ENCODE peak calls at places on chromosomes 5 and 9, in six cellular contexts. S is astrocyte of the hippocampus; F is amniotic stem cell; U is NCI-H774; L is activated CD4-positive, alpha-beta T cell treated with anti-CD3 and anti-CD28 coated beads for 24 hours; K is EL. X is an unnamed sample.

GRCh38 chr5:149419532-149420485 is 40.7 kb upstream of the IL17B start:
- DNase-seq in L (no peak), U (no peak), S (no peak), K (no peak), F (no peak), X (no peak)

GRCh38 chr5:8864053-8864452 is 681.8 kb downstream of the SEMA5A start:
- DNase-seq in F (no peak), K (peak), L (no peak), S (no peak), U (no peak), X (no peak)

GRCh38 chr5:135568241-135568640 is 10.6 kb downstream of the CXCL14 start:
- DNase-seq in U (no peak), F (no peak), K (no peak), L (no peak), S (no peak), X (no peak)

GRCh38 chr5:89595065-89595464 is 712.1 kb upstream of the MEF2C start:
- DNase-seq in L (no peak), K (no peak), U (no peak), F (no peak), S (peak), X (no peak)

GRCh38 chr9:129071526-129072131 is 9.3 kb upstream of the DOLPP1 start:
- DNase-seq in L (no peak), F (no peak), S (peak), U (no peak), K (no peak), X (no peak)

GRCh38 chr9:96874947-96875459 is 20.7 kb upstream of the ZNF782 start:
- DNase-seq in U (peak), K (peak), S (peak), L (peak), F (no peak), X (no peak)

GRCh38 chr9:129225815-129226214 is 47.8 kb upstream of the IER5L start:
- DNase-seq in K (peak), F (no peak), L (no peak), U (no peak), S (peak), X (no peak)

GRCh38 chr5:53480474-53481353 is at the start of gene FST:
- DNase-seq in U (no peak), S (peak), K (peak), F (peak), L (no peak), X (peak)

GRCh38 chr5:36657563-36657995 is 51.2 kb downstream of the SLC1A3 start:
- DNase-seq in K (peak), S (peak), U (no peak), L (no peak), F (peak), X (no peak)

GRCh38 chr9:110455860-110456259 is 118.2 kb upstream of the TXNDC8 start:
- DNase-seq in F (no peak), L (no peak), S (no peak), K (no peak), U (peak), X (no peak)

GRCh38 chr5:50965621-50966362 is 299.4 kb downstream of the PARP8 start:
- DNase-seq in S (no peak), U (no peak), K (no peak), F (no peak), L (no peak), X (no peak)

GRCh38 chr5:172641359-172642045 is 439 bp downstream of the NEURL1B start:
- DNase-seq in F (no peak), U (no peak), S (no peak), K (peak), L (no peak), X (peak)

GRCh38 chr5:55421074-55421529 is 113.3 kb downstream of the MTREX start:
- DNase-seq in S (peak), L (peak), K (peak), F (no peak), U (no peak), X (no peak)

GRCh38 chr5:134463176-134463720 is 51.6 kb upstream of the CDKN2AIPNL start:
- DNase-seq in L (no peak), U (no peak), K (no peak), F (no peak), S (no peak), X (peak)

GRCh38 chr5:78003914-78004313 is 227.8 kb upstream of the TBCA start:
- DNase-seq in F (no peak), U (peak), K (no peak), L (no peak), S (no peak), X (no peak)

GRCh38 chr5:179870403-179870903 is 11.8 kb upstream of the MRNIP start:
- DNase-seq in U (no peak), S (peak), L (no peak), F (no peak), K (peak), X (peak)

GRCh38 chr9:131469951-131470350 is 32.8 kb upstream of the POMT1 start:
- DNase-seq in F (no peak), U (no peak), L (no peak), K (no peak), S (no peak), X (no peak)

GRCh38 chr5:112933651-112934365 is 11.8 kb upstream of the REEP5 start:
- DNase-seq in S (peak), F (peak), K (peak), U (no peak), L (no peak), X (no peak)

GRCh38 chr5:104573979-104574709 is 1011.6 kb upstream of the NUDT12 start:
- DNase-seq in S (no peak), F (no peak), L (no peak), U (no peak), K (no peak), X (no peak)

GRCh38 chr9:89449261-89449671 is 48.6 kb downstream of the SEMA4D start:
- DNase-seq in K (no peak), S (no peak), F (no peak), U (no peak), L (no peak), X (no peak)

GRCh38 chr5:78076351-78076750 is 218.1 kb downstream of the AP3B1 start:
- DNase-seq in S (no peak), F (no peak), K (no peak), L (no peak), U (no peak), X (no peak)

GRCh38 chr5:1733369-1733768 is 66.3 kb downstream of the MRPL36 start:
- DNase-seq in F (no peak), S (no peak), K (no peak), L (no peak), U (no peak), X (no peak)

GRCh38 chr5:130280528-130281217 is 376.4 kb downstream of the CHSY3 start:
- DNase-seq in K (no peak), F (no peak), L (no peak), S (no peak), U (no peak), X (no peak)

GRCh38 chr5:88886756-88887741 is 4.1 kb upstream of the MEF2C start:
- DNase-seq in S (no peak), L (no peak), U (no peak), K (no peak), F (no peak), X (no peak)

GRCh38 chr9:132144708-132145365 is 17.0 kb upstream of the NTNG2 start:
- DNase-seq in F (no peak), U (no peak), K (peak), L (no peak), S (no peak), X (no peak)

GRCh38 chr9:129382281-129383004 is 204.4 kb upstream of the IER5L start:
- DNase-seq in S (no peak), F (no peak), U (no peak), L (no peak), K (no peak), X (no peak)

GRCh38 chr9:69798737-69799136 is 21.9 kb upstream of the CFAP95 start:
- DNase-seq in K (peak), F (no peak), L (no peak), S (peak), U (peak), X (no peak)

GRCh38 chr9:69308217-69308931 is 16.6 kb upstream of the ENTREP1 start:
- DNase-seq in K (no peak), L (no peak), S (no peak), F (no peak), U (no peak), X (no peak)

GRCh38 chr9:72060513-72060912 is at the start of gene C9orf57:
- DNase-seq in K (no peak), F (no peak), S (no peak), U (no peak), L (no peak), X (no peak)

GRCh38 chr5:75306746-75307145 is 30.3 kb upstream of the HMGCR start:
- DNase-seq in F (no peak), U (no peak), S (no peak), L (no peak), K (no peak), X (no peak)

GRCh38 chr5:141834331-141834730 is 43.9 kb downstream of the PCDH1 start:
- DNase-seq in L (no peak), U (no peak), K (no peak), F (no peak), S (no peak), X (no peak)

GRCh38 chr9:87812375-87813118 is 70.1 kb upstream of the SPATA31E1 start:
- DNase-seq in U (no peak), S (peak), K (peak), F (peak), L (peak), X (peak)

X was measured in HEK293T.